ENCODE peak calls at places on chromosomes 1 and 21, in six cellular contexts. J, P, K, D, W and G are unnamed samples.

GRCh38 chr1:115440733-115441132 is 102.7 kb upstream of the NGF start:
- DNase-seq in P (no peak), J (no peak), D (no peak), K (no peak), W (no peak), G (no peak)

GRCh38 chr1:183628537-183628936 is 7.0 kb downstream of the ARPC5 start:
- DNase-seq in D (no peak), P (no peak), W (no peak), J (no peak), K (no peak), G (no peak)

GRCh38 chr1:198934901-198935301 is 296.1 kb downstream of the PTPRC start:
- DNase-seq in K (peak), J (peak), P (no peak), D (peak), W (peak), G (peak)

GRCh38 chr1:171252482-171252881 is 4.2 kb downstream of the FMO1 start:
- DNase-seq in P (no peak), K (no peak), D (no peak), J (peak), W (no peak), G (no peak)

GRCh38 chr1:246582301-246583055 is 16.2 kb downstream of the CNST start:
- DNase-seq in P (no peak), K (no peak), D (no peak), W (no peak), J (no peak), G (no peak)

GRCh38 chr1:35220976-35221375 is 28.0 kb upstream of the SFPQ start:
- DNase-seq in P (no peak), K (peak), D (peak), W (peak), J (peak), G (peak)

GRCh38 chr1:180580237-180580636 is 21.5 kb downstream of the OVAAL start:
- DNase-seq in W (peak), D (no peak), K (peak), J (peak), P (no peak), G (peak)

GRCh38 chr1:26315874-26316850 is 1.6 kb upstream of the CD52 start:
- DNase-seq in W (no peak), K (no peak), P (no peak), J (peak), D (no peak), G (no peak)

GRCh38 chr1:97243973-97244560 is 522.5 kb downstream of the PTBP2 start:
- DNase-seq in W (peak), P (no peak), J (peak), K (no peak), D (peak), G (peak)

GRCh38 chr1:89198500-89199072 is at the start of gene GBP4:
- DNase-seq in P (peak), D (peak), K (no peak), W (peak), J (peak), G (peak)

GRCh38 chr1:33298623-33299277 is 22.1 kb downstream of the A3GALT2 start:
- DNase-seq in J (peak), K (peak), P (no peak), D (peak), W (peak), G (peak)

GRCh38 chr1:3717715-3718601 is 34.3 kb upstream of the CCDC27 start:
- DNase-seq in W (no peak), D (no peak), P (no peak), K (no peak), J (peak), G (no peak)

GRCh38 chr1:13699510-13699909 is 478 bp upstream of the PRDM2 start:
- DNase-seq in W (peak), P (no peak), D (peak), K (peak), J (peak), G (peak)

GRCh38 chr1:183882328-183883167 is 77.6 kb downstream of the RGL1 start:
- DNase-seq in P (no peak), J (no peak), W (no peak), K (no peak), D (no peak), G (no peak)

GRCh38 chr1:193766329-193766728 is 579.9 kb upstream of the B3GALT2 start:
- DNase-seq in P (no peak), W (no peak), J (no peak), K (no peak), D (no peak), G (no peak)

GRCh38 chr1:44481701-44482100 is 76.6 kb downstream of the RNF220 start:
- DNase-seq in W (no peak), P (no peak), D (no peak), J (no peak), K (no peak), G (no peak)

GRCh38 chr1:151051356-151052009 is 3.9 kb downstream of the C1orf56 start:
- DNase-seq in D (no peak), J (no peak), K (no peak), W (no peak), P (no peak), G (no peak)

GRCh38 chr1:151838491-151839412 is 868 bp downstream of the C2CD4D start:
- DNase-seq in K (no peak), J (peak), D (no peak), W (no peak), P (no peak), G (no peak)

GRCh38 chr1:50132495-50132894 is 23.8 kb downstream of the ELAVL4 start:
- DNase-seq in P (no peak), K (no peak), W (no peak), J (no peak), D (no peak), G (no peak)

GRCh38 chr1:8025061-8025670 is 943 bp downstream of the ERRFI1 start:
- DNase-seq in K (peak), D (no peak), W (peak), P (no peak), J (no peak), G (peak)

GRCh38 chr21:19541612-19542011 is 1138.0 kb upstream of the TMPRSS15 start:
- DNase-seq in W (no peak), K (no peak), J (no peak), P (no peak), D (no peak), G (no peak)

GRCh38 chr1:201336711-201337450 is 40.6 kb downstream of the TNNT2 start:
- DNase-seq in P (no peak), J (no peak), W (no peak), D (no peak), K (no peak), G (no peak)

GRCh38 chr1:167734841-167735240 is 13.1 kb downstream of the MPZL1 start:
- DNase-seq in D (no peak), J (no peak), K (no peak), W (no peak), P (no peak), G (no peak)

GRCh38 chr1:223837687-223838086 is 8.1 kb downstream of the TP53BP2 start:
- DNase-seq in P (no peak), D (no peak), K (no peak), W (no peak), J (no peak), G (no peak)

GRCh38 chr1:156346636-156347035 is 8.3 kb downstream of the TSACC start:
- DNase-seq in D (no peak), J (no peak), K (no peak), W (peak), P (peak), G (peak)

GRCh38 chr1:114234408-114235119 is 80.9 kb upstream of the SYT6 start:
- DNase-seq in D (no peak), P (no peak), J (peak), K (no peak), W (no peak), G (no peak)

GRCh38 chr1:207620573-207620893 is 24.4 kb upstream of the CR1L start:
- DNase-seq in P (no peak), J (no peak), W (no peak), K (no peak), D (no peak), G (no peak)

GRCh38 chr21:14987370-14988170 is 77.2 kb downstream of the NRIP1 start:
- DNase-seq in P (no peak), K (no peak), J (no peak), W (no peak), D (no peak), G (no peak)

GRCh38 chr1:32947669-32948068 is 16.9 kb downstream of the RNF19B start:
- DNase-seq in K (no peak), D (no peak), J (no peak), W (no peak), P (no peak), G (no peak)

GRCh38 chr1:23444104-23444533 is 19.6 kb upstream of the TCEA3 start:
- DNase-seq in J (no peak), D (no peak), K (no peak), W (peak), P (peak), G (peak)

GRCh38 chr1:8427493-8427892 is 109.6 kb downstream of the SLC45A1 start:
- DNase-seq in W (no peak), D (no peak), K (no peak), P (no peak), J (peak), G (no peak)

GRCh38 chr1:46248122-46248920 is 758 bp downstream of the RAD54L start:
- DNase-seq in J (peak), P (no peak), D (peak), W (peak), K (no peak), G (peak)

GRCh38 chr1:174964261-174964984 is 35.3 kb upstream of the CACYBP start:
- DNase-seq in D (peak), J (peak), W (peak), P (no peak), K (no peak), G (peak)

GRCh38 chr1:220454155-220454777 is 73.7 kb upstream of the MARK1 start:
- DNase-seq in D (no peak), W (no peak), P (no peak), J (no peak), K (no peak), G (no peak)
- TF ChIP-seq CTCF in D (no peak), W (peak), P (no peak), J (peak), K (peak), G (no peak)

GRCh38 chr1:163378554-163378953 is 56.8 kb downstream of the NUF2 start:
- DNase-seq in W (no peak), P (no peak), D (no peak), J (no peak), K (no peak), G (no peak)

GRCh38 chr1:163379801-163380200 is 58.0 kb downstream of the NUF2 start:
- DNase-seq in W (no peak), J (no peak), P (no peak), D (no peak), K (no peak), G (no peak)

GRCh38 chr1:163381487-163382184 is 59.9 kb downstream of the NUF2 start:
- DNase-seq in K (no peak), D (no peak), J (no peak), P (no peak), W (no peak), G (no peak)
- H3K4me3 ChIP-seq in K (no peak), D (no peak), J (no peak), P (no peak), W (no peak), G (no peak)

DNA sequence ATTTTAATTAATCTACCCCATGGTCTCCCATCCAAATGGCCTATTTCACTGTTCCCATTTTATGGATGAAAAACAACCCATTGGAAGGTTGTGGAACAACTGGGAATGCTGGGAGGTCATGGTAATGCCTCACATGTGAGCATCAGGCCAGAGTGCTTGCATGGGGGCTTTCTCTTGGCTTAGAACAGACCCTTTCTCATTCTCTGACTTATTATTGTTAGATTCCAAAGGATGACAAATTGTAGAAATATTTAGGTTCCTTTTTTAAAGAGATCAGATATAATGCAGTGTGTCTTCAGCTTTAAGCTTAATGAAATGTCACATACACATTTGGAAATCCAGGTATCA is 622.3 kb upstream of the PKN2 start:
- DNase-seq in P (no peak), J (no peak), K (no peak), D (no peak), W (no peak), G (peak)
- TF ChIP-seq CTCF in P (no peak), J (no peak), K (no peak), D (no peak), W (no peak), G (no peak)

DNA sequence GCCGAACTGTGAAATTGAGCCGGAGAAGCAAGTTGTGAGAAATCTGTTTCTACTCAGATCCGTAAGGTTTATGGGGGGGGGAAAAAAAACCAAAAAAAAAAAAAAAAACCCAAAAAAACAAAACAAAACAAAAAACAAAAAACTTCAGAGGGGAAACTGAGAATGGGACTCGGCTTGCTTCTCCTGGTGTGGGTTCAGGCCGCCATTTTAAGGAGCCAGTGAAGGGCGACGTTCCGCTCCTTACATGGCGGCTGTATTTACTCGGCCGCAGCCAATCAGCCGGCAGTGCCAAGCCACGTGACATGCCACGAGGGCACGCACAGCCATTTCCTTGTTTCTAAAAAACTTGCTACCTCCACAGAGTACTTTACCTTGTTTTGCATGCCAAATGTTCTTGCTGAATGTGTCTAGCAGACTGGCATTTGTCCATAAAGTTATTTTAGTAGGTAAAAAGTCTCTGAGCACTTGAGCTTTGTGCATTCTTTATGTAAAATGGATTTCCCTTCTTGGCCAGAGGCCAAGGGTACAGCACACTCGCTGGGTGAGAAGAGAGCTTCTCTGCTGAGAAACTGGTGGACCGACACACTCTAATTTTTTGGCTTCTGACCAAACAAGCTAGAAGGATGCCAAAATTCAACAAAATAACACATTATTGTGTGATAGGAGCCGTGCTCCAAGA is 101.8 kb downstream of the NFIA start:
- DNase-seq in D (peak), W (peak), K (peak), J (no peak), P (no peak), G (peak)
- H3K4me3 ChIP-seq in D (peak), W (peak), K (peak), J (no peak), P (no peak), G (peak)